ENCODE peak calls at places on chromosome 20, in five cellular contexts. D is left ventricle myocardium inferior, M is choroid plexus epithelial cell, R is astrocyte of the spinal cord, F is cardiac muscle cell. X is an unnamed sample.

GRCh38 chr20:10239954-10240353 is 21.3 kb downstream of the SNAP25 start:
- DNase-seq in D (no peak), M (peak; percentile 77), R (no peak), F (peak; percentile 72), X (peak; percentile 67)

GRCh38 chr20:40643891-40644290 is 45.1 kb downstream of the MAFB start:
- DNase-seq in D (no peak), M (no peak), R (no peak), F (peak; percentile 68), X (no peak)

GRCh38 chr20:25058051-25058796 is at the start of gene ACSS1:
- DNase-seq in D (peak; percentile 82), M (peak; percentile 48), R (peak; percentile 25), F (peak; percentile 61), X (peak; percentile 23)

GRCh38 chr20:32439132-32439829 is 81.2 kb downstream of the ASXL1 start:
- DNase-seq in D (no peak), M (peak; percentile 47), R (peak; percentile 70), F (peak; percentile 44), X (peak; percentile 68)

GRCh38 chr20:53581444-53582311 is 12.0 kb downstream of the ZNF217 start:
- DNase-seq in D (no peak), M (no peak), R (no peak), F (no peak), X (no peak)

GRCh38 chr20:23242104-23242503 is 108.5 kb upstream of the NXT1 start:
- DNase-seq in D (no peak), M (no peak), R (no peak), F (no peak), X (no peak)

GRCh38 chr20:23636908-23637281 is 860 bp downstream of the CST3 start:
- DNase-seq in D (no peak), M (no peak), R (no peak), F (no peak), X (no peak)

GRCh38 chr20:38249536-38250310 is 10.8 kb downstream of the KIAA1755 start:
- DNase-seq in D (no peak), M (no peak), R (no peak), F (no peak), X (no peak)

GRCh38 chr20:32470025-32470861 is 112.1 kb downstream of the ASXL1 start:
- DNase-seq in D (peak; percentile 64), M (peak; percentile 93), R (peak; percentile 88), F (peak; percentile 90), X (peak; percentile 67)

GRCh38 chr20:47233333-47234188 is 122.9 kb downstream of the ZMYND8 start:
- DNase-seq in D (no peak), M (peak; percentile 53), R (peak; percentile 53), F (peak; percentile 47), X (no peak)

GRCh38 chr20:9912858-9913434 is 74.1 kb upstream of the PAK5 start:
- DNase-seq in D (no peak), M (peak; percentile 71), R (peak; percentile 57), F (peak; percentile 59), X (peak; percentile 71)

GRCh38 chr20:37378785-37379598 is 33.1 kb downstream of the SRC start:
- DNase-seq in D (no peak), M (peak; percentile 29), R (peak; percentile 38), F (peak; percentile 51), X (no peak)

GRCh38 chr20:58716476-58717277 is 24.1 kb downstream of the NPEPL1 start:
- DNase-seq in D (peak; percentile 11), M (no peak), R (no peak), F (no peak), X (no peak)

GRCh38 chr20:17538517-17539170 is 7.5 kb upstream of the BFSP1 start:
- DNase-seq in D (no peak), M (peak; percentile 29), R (peak; percentile 28), F (no peak), X (no peak)

GRCh38 chr20:25281541-25281991 is 33.7 kb downstream of the PYGB start:
- DNase-seq in D (peak; percentile 14), M (no peak), R (no peak), F (no peak), X (no peak)

GRCh38 chr20:50729925-50730764 is 1.2 kb upstream of the PARD6B start:
- DNase-seq in D (no peak), M (peak; percentile 50), R (peak; percentile 28), F (peak; percentile 50), X (peak; percentile 47)

GRCh38 chr20:32976746-32977145 is 27.5 kb downstream of the SUN5 start:
- DNase-seq in D (no peak), M (no peak), R (no peak), F (no peak), X (no peak)

GRCh38 chr20:46119028-46119546 is 973 bp downstream of the CD40 start:
- DNase-seq in D (no peak), M (no peak), R (no peak), F (no peak), X (no peak)

GRCh38 chr20:20731945-20732296 is 19.5 kb upstream of the RALGAPA2 start:
- DNase-seq in D (no peak), M (peak; percentile 66), R (peak; percentile 25), F (peak; percentile 50), X (no peak)

GRCh38 chr20:62111148-62111547 is 11.1 kb upstream of the LSM14B start:
- DNase-seq in D (no peak), M (no peak), R (no peak), F (no peak), X (no peak)

GRCh38 chr20:878511-879307 is 37.4 kb downstream of the ANGPT4 start:
- DNase-seq in D (no peak), M (peak; percentile 28), R (peak; percentile 11), F (peak; percentile 52), X (peak; percentile 41)

GRCh38 chr20:36736451-36737182 is 9.3 kb downstream of the NDRG3 start:
- DNase-seq in D (no peak), M (no peak), R (no peak), F (no peak), X (no peak)

GRCh38 chr20:760751-761417 is 7.4 kb downstream of the SLC52A3 start:
- DNase-seq in D (no peak), M (peak; percentile 33), R (no peak), F (peak; percentile 42), X (no peak)

GRCh38 chr20:46040902-46041535 is 12.0 kb downstream of the SLC12A5 start:
- DNase-seq in D (no peak), M (peak; percentile 51), R (peak; percentile 39), F (peak; percentile 61), X (peak; percentile 66)

GRCh38 chr20:36572701-36573102 is 695 bp upstream of the TGIF2 start:
- DNase-seq in D (no peak), M (peak; percentile 35), R (no peak), F (peak; percentile 28), X (peak; percentile 51)

GRCh38 chr20:58889334-58890072 is 37.0 kb downstream of the GNAS start:
- DNase-seq in D (no peak), M (no peak), R (no peak), F (no peak), X (peak; percentile 24)

GRCh38 chr20:63147532-63147931 is 68.4 kb downstream of the YTHDF1 start:
- DNase-seq in D (no peak), M (peak; percentile 3), R (no peak), F (no peak), X (no peak)

GRCh38 chr20:63150391-63150898 is 65.5 kb downstream of the YTHDF1 start:
- DNase-seq in D (no peak), M (no peak), R (no peak), F (no peak), X (no peak)

GRCh38 chr20:63150911-63151531 is 64.9 kb downstream of the YTHDF1 start:
- DNase-seq in D (no peak), M (no peak), R (no peak), F (no peak), X (no peak)

GRCh38 chr20:63149531-63150207 is 66.3 kb downstream of the YTHDF1 start:
- DNase-seq in D (no peak), M (no peak), R (no peak), F (no peak), X (no peak)

GRCh38 chr20:63148696-63149095 is 67.2 kb downstream of the YTHDF1 start:
- DNase-seq in D (no peak), M (no peak), R (no peak), F (no peak), X (no peak)
- H3K4me3 ChIP-seq in D (no peak overlapping the region), M (no peak overlapping the region), R (no peak overlapping the region), F (no peak overlapping the region), X (no peak overlapping the region)

GRCh38 chr20:19711126-19711525 is 46.9 kb upstream of the RIN2 start:
- DNase-seq in D (no peak), M (no peak), R (no peak), F (no peak), X (no peak)
- TF ChIP-seq CTCF in D (no peak), M (no peak), R (no peak), F (no peak), X (no peak)

GRCh38 chr20:56003111-56003800 is 2.1 kb downstream of the CBLN4 start:
- DNase-seq in D (no peak), M (no peak), R (no peak), F (no peak), X (no peak)
- H3K4me3 ChIP-seq in D (no peak overlapping the region), M (no peak overlapping the region), R (no peak overlapping the region), F (no peak overlapping the region), X (no peak overlapping the region)

GRCh38 chr20:6069669-6070068 is 15.8 kb upstream of the LRRN4 start:
- DNase-seq in D (no peak), M (no peak), R (no peak), F (no peak), X (no peak)

GRCh38 chr20:6074784-6075183 is 20.9 kb upstream of the LRRN4 start:
- DNase-seq in D (no peak), M (no peak), R (no peak), F (no peak), X (no peak)

GRCh38 chr20:6071162-6071695 is 17.4 kb upstream of the LRRN4 start:
- DNase-seq in D (no peak), M (peak; percentile 21), R (no peak), F (no peak), X (no peak)

GRCh38 chr20:6075428-6076219 is 21.8 kb upstream of the LRRN4 start:
- DNase-seq in D (peak; percentile 43), M (peak; percentile 56), R (peak; percentile 44), F (peak; percentile 51), X (no peak)

GRCh38 chr20:6074145-6074561 is 20.3 kb upstream of the LRRN4 start:
- DNase-seq in D (no peak), M (peak; percentile 30), R (no peak), F (no peak), X (no peak)
- TF ChIP-seq CTCF in D (peak; percentile 50), M (peak; percentile 60), R (peak; percentile 47), F (peak; percentile 44), X (peak; percentile 16)

GRCh38 chr20:2693286-2693995 is 861 bp downstream of the EBF4 start:
- DNase-seq in D (peak; percentile 44), M (no peak), R (no peak), F (peak; percentile 30), X (peak; percentile 30)
- H3K4me3 ChIP-seq in D (peak overlapping the region; percentile 72), M (no peak overlapping the region), R (peak overlapping the region; percentile 10), F (peak overlapping the region; percentile 39), X (no peak overlapping the region)

GRCh38 chr20:59955131-59955796 is 3.0 kb upstream of the CDH26 start:
- DNase-seq in D (no peak), M (peak; percentile 27), R (no peak), F (no peak), X (peak; percentile 10)
- TF ChIP-seq CTCF in D (peak; percentile 50), M (peak; percentile 37), R (peak; percentile 30), F (no peak), X (peak; percentile 32)

GRCh38 chr20:48652961-48653705 is 174.7 kb downstream of the PREX1 start:
- DNase-seq in D (no peak), M (no peak), R (no peak), F (no peak), X (no peak)
- H3K4me3 ChIP-seq in D (no peak overlapping the region), M (no peak overlapping the region), R (no peak overlapping the region), F (no peak overlapping the region), X (no peak overlapping the region)